ENCODE peak calls at places on chromosomes 2 and 18, in four cellular contexts. C is MM.1S, P is IMR-90, E is neural progenitor cell. Q is an unnamed sample. For H3K4me1, the result is how much of the 10 kb centered on the place peaks cover.

GRCh38 chr18:53426656-53427055 is 797.8 kb downstream of the MBD2 start:
- DNase-seq in P (no peak), E (peak), C (no peak), Q (no peak)

GRCh38 chr2:69434753-69435152 is 2.5 kb downstream of the NFU1 start:
- DNase-seq in P (no peak), C (no peak), E (no peak), Q (peak)

GRCh38 chr2:176139621-176140020 is 10.1 kb downstream of the HOXD8 start:
- DNase-seq in P (no peak), E (no peak), C (no peak), Q (no peak)

GRCh38 chr2:28390857-28391563 is 1.6 kb upstream of the FOSL2 start:
- DNase-seq in E (peak), P (no peak), C (peak), Q (no peak)

GRCh38 chr2:217033191-217033590 is 173.3 kb upstream of the TNP1 start:
- DNase-seq in C (no peak), E (no peak), P (no peak), Q (no peak)

GRCh38 chr2:2581331-2582159 is 250.5 kb upstream of the MYT1L start:
- DNase-seq in P (no peak), E (no peak), C (no peak), Q (no peak)

GRCh38 chr2:120262761-120263428 is 10.2 kb downstream of the RALB start:
- DNase-seq in C (no peak), P (peak), E (peak), Q (no peak)

GRCh38 chr2:118490323-118490722 is 357.1 kb downstream of the EN1 start:
- DNase-seq in P (no peak), C (no peak), E (no peak), Q (no peak)

GRCh38 chr2:179049546-179050311 is at the start of gene CCDC141:
- DNase-seq in E (no peak), P (no peak), C (peak), Q (no peak)

GRCh38 chr2:17830053-17831034 is 14.1 kb downstream of the MSGN1 start:
- DNase-seq in P (peak), E (peak), C (peak), Q (peak)

GRCh38 chr2:161571051-161571429 is 53.2 kb upstream of the SLC4A10 start:
- DNase-seq in P (no peak), C (no peak), E (no peak), Q (no peak)

GRCh38 chr18:22822024-22822423 is 111.1 kb upstream of the RBBP8 start:
- DNase-seq in C (no peak), E (peak), P (peak), Q (no peak)

GRCh38 chr2:62467475-62468321 is 38.3 kb downstream of the TMEM17 start:
- DNase-seq in C (peak), E (no peak), P (no peak), Q (no peak)

GRCh38 chr2:47008381-47009280 is 93.0 kb upstream of the MCFD2 start:
- DNase-seq in E (peak), P (peak), C (no peak), Q (no peak)

GRCh38 chr18:48711651-48712486 is 173.0 kb downstream of the CTIF start:
- DNase-seq in P (peak), E (peak), C (peak), Q (peak)

GRCh38 chr2:128867327-128867726 is 548.7 kb upstream of the HS6ST1 start:
- DNase-seq in P (no peak), E (no peak), C (no peak), Q (no peak)

GRCh38 chr2:12594590-12594989 is 122.1 kb upstream of the TRIB2 start:
- DNase-seq in P (no peak), C (no peak), E (no peak), Q (no peak)
- H3K4me2 ChIP-seq in P (no peak), C (no peak), E (no peak), Q (no peak)

DNA sequence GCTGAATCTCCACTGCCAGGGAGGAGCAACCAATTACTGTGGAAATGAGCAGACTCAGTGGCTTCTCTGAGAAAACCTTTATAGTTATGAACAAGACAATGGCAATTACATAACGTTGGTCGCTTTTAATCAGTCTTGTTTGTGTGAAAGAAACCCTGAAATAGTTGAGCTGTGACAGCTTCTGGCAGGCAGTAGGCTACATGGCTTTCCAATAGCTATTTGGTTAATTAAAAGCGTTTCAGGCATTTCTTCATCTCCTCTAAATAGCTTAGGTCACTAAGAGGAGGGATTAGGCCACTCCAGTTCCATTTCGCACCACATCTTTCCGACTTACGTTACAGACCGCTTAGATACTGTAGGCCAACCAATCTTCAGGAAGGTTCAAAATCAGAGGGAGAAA is 794.4 kb upstream of the ID2 start:
- DNase-seq in P (no peak), C (no peak), E (no peak), Q (no peak)
- H3K4me1 ChIP-seq in P (under half), C (under half), E (under half), Q (under half)

GRCh38 chr2:201933792-201934229 is 99.8 kb upstream of the FZD7 start:
- DNase-seq in P (no peak), C (no peak), E (peak), Q (no peak)
- H3K4me3 ChIP-seq in P (no peak), C (no peak), E (no peak), Q (no peak)

GRCh38 chr18:42675810-42676209 is 439.7 kb downstream of the RIT2 start:
- DNase-seq in E (no peak), P (no peak), C (no peak), Q (no peak)
- H3K4me2 ChIP-seq in E (no peak), P (no peak), C (no peak), Q (no peak)

DNA sequence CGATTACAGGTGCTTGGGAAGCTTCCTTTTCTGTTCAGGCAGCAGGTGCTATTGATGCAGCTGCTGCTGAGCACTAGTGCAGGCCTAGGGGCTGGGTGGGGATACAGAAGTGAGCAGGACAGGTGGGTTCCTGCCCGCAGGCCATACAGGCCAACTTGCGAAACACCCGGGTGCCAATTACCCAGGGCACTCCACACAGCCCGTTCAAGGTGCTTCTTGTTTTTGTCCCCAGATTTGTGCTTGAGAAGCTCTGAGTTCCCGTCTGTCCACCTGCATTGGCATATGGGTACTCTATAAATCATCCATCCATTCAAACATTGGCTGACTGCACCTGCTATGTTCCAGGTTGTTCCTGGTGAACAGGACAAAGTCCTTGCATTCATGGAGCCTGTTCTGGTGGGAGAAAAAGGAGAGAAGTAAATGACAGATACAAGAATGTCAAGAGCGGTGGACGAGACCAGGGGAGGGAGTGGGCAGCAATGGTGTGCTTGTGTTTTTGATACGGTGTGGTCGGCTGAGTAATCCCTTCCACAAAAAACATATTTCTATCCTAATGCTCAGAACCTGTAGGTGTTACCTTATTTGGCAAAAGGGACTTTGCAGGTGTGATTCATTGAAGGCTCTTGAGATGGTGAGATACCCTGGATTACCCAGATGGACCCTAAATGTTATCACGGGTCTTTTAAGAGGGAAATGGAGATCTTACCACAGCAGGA is 31.4 kb downstream of the SH3BP4 start:
- DNase-seq in E (no peak), P (no peak), C (no peak), Q (no peak)
- H3K4me1 ChIP-seq in E (under half), P (half or more), C (under half), Q (under half)

DNA sequence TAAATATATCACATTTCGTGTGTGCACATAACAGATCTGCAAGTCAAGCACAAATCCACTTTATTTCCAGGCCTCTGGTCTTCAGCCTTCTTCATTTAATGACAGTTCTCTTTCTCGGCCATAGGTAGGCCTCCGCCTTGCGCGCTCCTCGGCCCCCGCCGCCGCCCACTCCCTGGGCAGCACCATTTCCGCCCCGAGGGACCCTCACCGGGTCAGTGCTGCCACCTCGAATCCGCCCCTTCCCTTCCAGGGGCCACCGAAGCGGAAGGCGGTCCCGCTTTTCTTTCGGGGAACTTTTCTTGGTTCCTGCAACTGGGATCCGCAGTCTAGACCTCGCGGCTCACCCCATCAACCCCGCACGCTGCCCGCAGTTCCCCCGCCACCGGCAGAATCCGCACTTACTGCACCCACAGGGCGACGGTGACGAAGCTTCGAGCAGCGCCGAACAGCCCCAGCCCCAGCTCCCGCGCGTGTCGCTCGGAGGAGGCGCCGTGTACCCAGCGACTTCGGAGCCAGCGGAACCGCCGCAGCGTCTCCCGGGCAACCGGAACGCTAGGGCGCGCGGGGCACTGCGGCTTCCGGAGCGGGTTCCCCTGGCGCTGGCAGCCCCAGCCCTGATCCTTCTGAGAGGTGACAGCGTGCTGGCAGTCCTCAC is at the start of gene CDKL4:
- DNase-seq in P (no peak), C (no peak), E (no peak), Q (no peak)
- H3K4me3 ChIP-seq in P (peak), C (no peak), E (no peak), Q (no peak)

GRCh38 chr2:41873102-41873501 is 174.7 kb upstream of the PKDCC start:
- DNase-seq in E (no peak), P (no peak), C (no peak), Q (no peak)

GRCh38 chr2:41870257-41870570 is 177.6 kb upstream of the PKDCC start:
- DNase-seq in E (no peak), P (no peak), C (no peak), Q (no peak)

GRCh38 chr2:41869542-41870256 is 178.1 kb upstream of the PKDCC start:
- DNase-seq in C (peak), P (peak), E (peak), Q (peak)

GRCh38 chr2:41870948-41871522 is 176.8 kb upstream of the PKDCC start:
- DNase-seq in C (no peak), P (no peak), E (peak), Q (no peak)

GRCh38 chr2:41872646-41873045 is 175.2 kb upstream of the PKDCC start:
- DNase-seq in E (no peak), P (peak), C (no peak), Q (no peak)
- H3K4me2 ChIP-seq in E (no peak), P (no peak), C (no peak), Q (no peak)

DNA sequence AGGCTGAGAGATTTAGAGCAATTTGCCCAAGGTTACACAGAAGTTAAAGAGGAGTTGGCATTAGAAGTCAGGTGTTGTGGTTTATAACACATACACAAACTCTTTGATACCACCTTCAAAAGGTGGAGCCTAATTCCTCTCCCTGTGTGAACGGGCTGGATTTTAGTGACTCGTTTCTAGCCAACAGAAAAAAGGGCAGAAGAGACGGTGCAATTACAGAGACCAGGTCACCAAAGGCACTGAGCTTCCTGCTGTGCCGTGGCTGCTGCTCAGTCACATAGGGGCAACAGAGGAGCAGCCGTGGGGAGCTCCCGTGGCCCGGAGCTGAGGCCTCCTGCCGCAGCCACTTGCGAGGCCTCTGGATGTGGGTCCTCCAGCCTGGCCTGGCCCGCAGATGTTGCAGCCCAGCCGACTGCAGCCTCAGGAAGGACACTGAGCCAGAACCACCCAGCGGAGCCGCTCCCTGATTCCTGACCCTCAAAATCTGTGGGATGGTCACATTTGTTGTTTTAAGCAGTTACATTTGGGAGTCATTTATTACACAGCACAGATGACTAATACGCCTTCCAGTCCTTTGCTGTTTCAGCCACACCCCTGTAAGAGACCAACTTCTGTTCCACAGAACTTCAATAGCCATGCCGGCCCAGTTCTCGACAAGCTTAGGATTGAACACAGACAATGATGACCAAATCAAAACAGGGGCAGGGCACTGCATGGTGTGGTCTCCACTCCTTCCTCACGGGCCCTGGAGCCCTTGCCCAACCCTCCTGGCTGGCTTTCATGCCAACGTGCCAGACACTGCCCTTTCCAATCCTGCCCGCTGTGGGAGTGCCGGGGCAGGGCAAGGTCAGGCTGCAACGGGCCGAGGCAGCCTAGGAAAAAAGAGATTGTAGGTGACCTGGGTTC is 17.1 kb downstream of the EDAR start:
- DNase-seq in E (no peak), P (no peak), C (no peak), Q (no peak)
- H3K4me1 ChIP-seq in E (under half), P (under half), C (under half), Q (under half)

DNA sequence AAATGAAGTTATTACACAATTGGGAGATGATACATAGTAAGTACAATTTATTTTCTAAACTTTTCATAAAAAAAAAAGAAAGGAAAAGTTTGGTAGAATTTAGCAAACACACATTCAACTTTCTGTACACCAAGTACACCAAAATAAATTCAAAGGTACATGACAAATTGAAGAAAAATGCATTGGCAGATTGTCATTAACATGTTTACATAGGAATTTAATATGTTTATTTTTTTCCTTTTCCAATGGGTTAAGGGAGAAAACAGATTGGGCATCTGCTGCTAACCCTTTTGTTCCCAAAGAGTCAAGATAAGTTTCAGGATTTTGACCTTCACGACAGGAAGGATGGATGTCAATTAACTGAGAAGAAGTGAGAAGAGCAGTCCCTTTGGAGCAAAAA is 620.4 kb downstream of the XIRP2 start:
- DNase-seq in C (no peak), P (no peak), E (no peak), Q (no peak)
- H3K4me3 ChIP-seq in C (no peak), P (no peak), E (no peak), Q (no peak)

Q was measured in Karpas-422.